ENCODE peak calls at places on chromosomes 12 and 14, in eight cellular contexts. A, C, B, T, H, X, E and K are unnamed samples.

GRCh38 chr12:16939871-16940306 is 333.9 kb upstream of the LMO3 start:
- DNase-seq in A (no peak), C (peak), B (peak), T (peak), H (peak), X (no peak), E (peak), K (peak)

GRCh38 chr12:25187781-25188180 is 7.2 kb downstream of the DNAI7 start:
- DNase-seq in A (peak), C (no peak), B (no peak), T (peak), H (no peak), X (no peak), E (peak), K (no peak)

GRCh38 chr12:27013606-27014084 is 539 bp downstream of the TM7SF3 start:
- DNase-seq in A (no peak), C (peak), B (peak), T (no peak), H (no peak), X (no peak), E (peak), K (no peak)

GRCh38 chr12:93025145-93026103 is 96.3 kb upstream of the EEA1 start:
- DNase-seq in A (peak), C (peak), B (no peak), T (peak), H (no peak), X (no peak), E (peak), K (peak)

GRCh38 chr12:106839343-106839742 is 64.9 kb downstream of the RIC8B start:
- DNase-seq in A (no peak), C (no peak), B (no peak), T (no peak), H (no peak), X (no peak), E (no peak), K (no peak)

GRCh38 chr12:118982308-118982707 is 967 bp downstream of the SRRM4 start:
- DNase-seq in A (no peak), C (no peak), B (no peak), T (no peak), H (no peak), X (no peak), E (no peak), K (no peak)

GRCh38 chr14:94367896-94368590 is 20.4 kb downstream of the SERPINA1 start:
- DNase-seq in A (no peak), C (no peak), B (no peak), T (no peak), H (no peak), X (no peak), E (no peak), K (no peak)

GRCh38 chr12:77213316-77213715 is 147.9 kb upstream of the E2F7 start:
- DNase-seq in A (no peak), C (peak), B (peak), T (no peak), H (no peak), X (no peak), E (peak), K (no peak)

GRCh38 chr12:754871-755562 is 2.6 kb downstream of the WNK1 start:
- DNase-seq in A (peak), C (peak), B (no peak), T (peak), H (no peak), X (no peak), E (peak), K (peak)

GRCh38 chr12:107775093-107775721 is 703 bp downstream of the ASCL4 start:
- DNase-seq in A (no peak), C (no peak), B (no peak), T (peak), H (peak), X (no peak), E (no peak), K (peak)

GRCh38 chr14:104387000-104387384 is 192.6 kb upstream of the C14orf180 start:
- DNase-seq in A (no peak), C (no peak), B (no peak), T (no peak), H (no peak), X (no peak), E (no peak), K (peak)

GRCh38 chr14:23582906-23583760 is 4.5 kb upstream of the JPH4 start:
- DNase-seq in A (no peak), C (no peak), B (no peak), T (no peak), H (no peak), X (no peak), E (no peak), K (no peak)

GRCh38 chr12:4214912-4215861 is 58.4 kb upstream of the CCND2 start:
- DNase-seq in A (no peak), C (no peak), B (peak), T (peak), H (no peak), X (peak), E (peak), K (no peak)

GRCh38 chr12:81274619-81275018 is 196.7 kb downstream of the ACSS3 start:
- DNase-seq in A (no peak), C (no peak), B (no peak), T (peak), H (no peak), X (no peak), E (peak), K (no peak)

GRCh38 chr14:23167006-23167847 is 16.2 kb downstream of the SLC7A8 start:
- DNase-seq in A (no peak), C (no peak), B (no peak), T (no peak), H (no peak), X (no peak), E (no peak), K (no peak)

GRCh38 chr14:90632451-90632850 is 183.8 kb downstream of the TTC7B start:
- DNase-seq in A (no peak), C (no peak), B (no peak), T (no peak), H (no peak), X (no peak), E (no peak), K (no peak)

GRCh38 chr12:65656904-65657351 is 167.4 kb upstream of the HMGA2 start:
- DNase-seq in A (peak), C (peak), B (no peak), T (peak), H (no peak), X (no peak), E (peak), K (no peak)

GRCh38 chr12:113247123-113248045 is 26.1 kb downstream of the TPCN1 start:
- DNase-seq in A (no peak), C (peak), B (no peak), T (peak), H (no peak), X (no peak), E (no peak), K (no peak)

GRCh38 chr12:124416516-124417395 is 121.9 kb downstream of the RFLNA start:
- DNase-seq in A (no peak), C (no peak), B (no peak), T (no peak), H (no peak), X (no peak), E (no peak), K (no peak)

GRCh38 chr14:21924479-21924878 is 250.9 kb upstream of the OR4E1 start:
- DNase-seq in A (no peak), C (no peak), B (peak), T (no peak), H (no peak), X (no peak), E (no peak), K (no peak)

GRCh38 chr14:95525999-95526398 is 8.9 kb upstream of the GLRX5 start:
- DNase-seq in A (no peak), C (no peak), B (no peak), T (no peak), H (no peak), X (no peak), E (no peak), K (no peak)
- H3K4me3 ChIP-seq in A (no peak), C (no peak), B (no peak), T (no peak), H (no peak), X (no peak), E (no peak), K (no peak)

GRCh38 chr14:69087061-69087461 is 65.9 kb downstream of the DCAF5 start:
- DNase-seq in A (no peak), C (no peak), B (no peak), T (peak), H (no peak), X (no peak), E (peak), K (no peak)
- H3K4me3 ChIP-seq in A (no peak), C (no peak), B (no peak), T (no peak), H (no peak), X (no peak), E (no peak), K (no peak)

GRCh38 chr14:100882991-100883788 is 20.3 kb downstream of the RTL1 start:
- DNase-seq in A (no peak), C (no peak), B (no peak), T (no peak), H (no peak), X (no peak), E (no peak), K (no peak)

GRCh38 chr14:100882026-100882967 is 21.2 kb downstream of the RTL1 start:
- DNase-seq in A (no peak), C (no peak), B (no peak), T (no peak), H (no peak), X (no peak), E (no peak), K (no peak)

GRCh38 chr14:100879782-100880181 is 23.7 kb downstream of the RTL1 start:
- DNase-seq in A (no peak), C (no peak), B (no peak), T (no peak), H (no peak), X (no peak), E (no peak), K (no peak)

GRCh38 chr14:100880271-100881101 is 23.0 kb downstream of the RTL1 start:
- DNase-seq in A (no peak), C (no peak), B (no peak), T (no peak), H (no peak), X (no peak), E (no peak), K (no peak)

GRCh38 chr14:100881211-100882025 is 22.1 kb downstream of the RTL1 start:
- DNase-seq in A (no peak), C (no peak), B (no peak), T (no peak), H (no peak), X (no peak), E (no peak), K (no peak)
- H3K4me3 ChIP-seq in A (no peak), C (no peak), B (no peak), T (no peak), H (no peak), X (no peak), E (no peak), K (no peak)

DNA sequence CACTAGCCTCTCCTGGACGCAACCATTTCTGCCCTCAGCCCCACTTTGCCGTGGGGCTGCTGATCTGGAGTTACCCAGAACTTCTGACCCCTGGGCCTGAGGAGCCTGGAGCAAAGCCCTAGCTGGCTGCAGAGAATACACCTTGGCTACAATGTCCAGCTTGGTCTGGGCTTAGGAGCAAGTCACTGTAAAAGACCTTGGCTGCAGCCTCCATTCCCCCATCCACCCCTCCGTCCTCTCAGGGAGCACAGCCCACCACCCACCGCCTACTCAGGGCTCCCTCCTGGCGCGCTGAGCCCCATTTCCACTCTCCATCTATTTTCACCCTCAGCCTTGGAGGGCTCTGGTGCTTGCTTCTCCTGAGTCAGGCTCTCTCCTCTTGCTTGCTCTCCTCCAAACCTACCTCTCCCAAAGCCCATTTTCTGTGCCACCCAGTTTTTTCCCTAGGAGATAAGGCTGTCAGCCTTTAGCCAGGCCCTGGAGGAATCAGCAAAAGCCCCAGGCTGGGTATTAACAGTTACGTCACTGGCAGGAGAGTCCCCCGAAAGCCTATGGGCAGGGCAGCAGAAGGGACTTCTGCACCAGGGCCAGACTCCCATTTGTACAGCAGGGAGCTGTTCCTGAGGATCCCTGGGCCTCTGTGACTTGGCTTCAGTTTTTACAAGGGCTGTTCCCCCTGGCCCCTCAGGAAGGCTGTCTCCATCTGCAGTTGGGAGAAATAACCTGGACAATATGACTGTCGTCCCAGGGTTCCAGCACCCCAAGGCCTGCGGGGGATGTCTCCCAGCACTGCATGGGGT is 42.7 kb downstream of the ERH start:
- DNase-seq in A (no peak), C (no peak), B (no peak), T (no peak), H (no peak), X (no peak), E (no peak), K (peak)
- H3K4me3 ChIP-seq in A (no peak), C (no peak), B (no peak), T (no peak), H (no peak), X (no peak), E (no peak), K (no peak)

DNA sequence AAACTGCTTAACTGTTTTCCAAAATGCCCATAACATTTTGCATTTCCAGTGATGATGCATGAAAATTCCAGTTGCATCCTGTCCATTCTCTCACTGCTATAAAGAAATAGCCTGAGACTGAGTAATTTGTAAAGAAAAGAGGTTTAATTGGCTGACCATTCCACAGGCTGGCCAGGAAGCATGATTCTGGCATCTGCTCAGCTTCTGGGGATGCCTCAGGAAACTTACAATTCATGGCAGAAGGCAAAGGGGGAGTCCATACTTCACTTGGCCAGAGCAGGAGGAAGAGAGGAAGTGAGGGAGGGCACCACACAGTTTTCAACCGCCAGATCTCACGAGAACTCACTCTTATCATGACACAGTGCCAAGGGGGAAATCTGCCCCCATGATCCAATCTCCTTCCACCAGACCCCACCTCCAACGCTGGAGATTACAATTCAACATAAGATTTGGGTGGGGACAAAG is 18.2 kb upstream of the CLEC2D start:
- DNase-seq in A (no peak), C (no peak), B (no peak), T (peak), H (no peak), X (no peak), E (peak), K (no peak)
- H3K4me3 ChIP-seq in A (no peak), C (no peak), B (no peak), T (no peak), H (no peak), X (no peak), E (no peak), K (no peak)